ENCODE peak calls at places on chromosomes 5 and 9, in six cellular contexts. I, N, E, W, C and Q are unnamed samples.

GRCh38 chr9:78863531-78863930 is 566.6 kb downstream of the PSAT1 start:
- DNase-seq in N (no peak), E (peak), W (no peak), I (no peak), C (no peak), Q (no peak)

GRCh38 chr9:110538169-110538568 is 41.4 kb downstream of the SVEP1 start:
- DNase-seq in I (peak), E (no peak), W (no peak), C (no peak), N (no peak), Q (no peak)

GRCh38 chr5:167579701-167580045 is 711.8 kb upstream of the WWC1 start:
- DNase-seq in N (no peak), W (no peak), C (no peak), E (no peak), I (no peak), Q (no peak)

GRCh38 chr9:80931163-80931562 is 758.2 kb downstream of the TLE1 start:
- DNase-seq in C (no peak), N (no peak), W (no peak), E (no peak), I (no peak), Q (no peak)

GRCh38 chr9:117121331-117121730 is 293.5 kb downstream of the ASTN2 start:
- DNase-seq in N (no peak), I (no peak), E (peak), W (no peak), C (no peak), Q (no peak)

GRCh38 chr9:17744786-17745185 is 165.9 kb downstream of the SH3GL2 start:
- DNase-seq in N (no peak), W (no peak), I (no peak), C (no peak), E (no peak), Q (no peak)

GRCh38 chr9:6818292-6818922 is 60.6 kb downstream of the KDM4C start:
- DNase-seq in E (no peak), W (no peak), N (no peak), C (no peak), I (no peak), Q (no peak)

GRCh38 chr5:131587541-131587940 is 47.5 kb downstream of the RAPGEF6 start:
- DNase-seq in E (no peak), W (no peak), I (no peak), N (no peak), C (no peak), Q (no peak)

GRCh38 chr5:178573216-178573615 is 17.0 kb downstream of the COL23A1 start:
- DNase-seq in E (no peak), N (no peak), I (no peak), W (no peak), C (no peak), Q (no peak)

GRCh38 chr5:171535162-171535561 is 115.7 kb downstream of the FGF18 start:
- DNase-seq in W (no peak), C (no peak), I (no peak), E (no peak), N (no peak), Q (no peak)

GRCh38 chr5:95390812-95391492 is at the start of gene FAM81B:
- DNase-seq in W (no peak), I (no peak), E (no peak), C (no peak), N (no peak), Q (no peak)

GRCh38 chr5:1817261-1818043 is 16.2 kb downstream of the NDUFS6 start:
- DNase-seq in E (no peak), C (no peak), W (no peak), N (no peak), I (no peak), Q (no peak)

GRCh38 chr5:6583049-6583880 is 49.6 kb downstream of the NSUN2 start:
- DNase-seq in I (no peak), E (no peak), N (no peak), C (no peak), W (no peak), Q (no peak)

GRCh38 chr9:95171596-95171995 is 145.9 kb downstream of the FANCC start:
- DNase-seq in W (no peak), N (no peak), I (no peak), C (no peak), E (no peak), Q (no peak)

GRCh38 chr5:141260458-141261237 is 15.5 kb downstream of the PCDHB15 start:
- DNase-seq in I (no peak), N (no peak), E (peak), W (no peak), C (no peak), Q (no peak)

GRCh38 chr5:150286820-150287219 is 2.8 kb downstream of the CAMK2A start:
- DNase-seq in E (no peak), I (no peak), W (no peak), N (no peak), C (no peak), Q (no peak)

GRCh38 chr9:114023961-114024360 is 54.1 kb downstream of the AMBP start:
- DNase-seq in W (no peak), N (no peak), E (no peak), I (no peak), C (no peak), Q (no peak)

GRCh38 chr9:125323615-125324014 is 62.0 kb downstream of the GAPVD1 start:
- DNase-seq in C (no peak), W (no peak), I (no peak), E (no peak), N (no peak), Q (no peak)

GRCh38 chr9:14687042-14687719 is 6.1 kb downstream of the ZDHHC21 start:
- DNase-seq in I (no peak), E (no peak), C (no peak), N (no peak), W (no peak), Q (no peak)

GRCh38 chr9:133742849-133743444 is 4.8 kb upstream of the SARDH start:
- DNase-seq in I (peak), C (no peak), N (peak), E (peak), W (peak), Q (peak)

GRCh38 chr9:126581893-126582292 is 31.8 kb upstream of the LMX1B start:
- DNase-seq in I (no peak), W (no peak), N (no peak), E (no peak), C (no peak), Q (no peak)

GRCh38 chr5:43515678-43516048 is 715 bp upstream of the C5orf34 start:
- DNase-seq in W (no peak), I (no peak), N (no peak), C (no peak), E (no peak), Q (no peak)

GRCh38 chr5:135075621-135076585 is 41.9 kb upstream of the PITX1 start:
- DNase-seq in N (no peak), I (no peak), C (no peak), W (no peak), E (no peak), Q (no peak)

GRCh38 chr5:120231563-120231962 is 232.5 kb upstream of the PRR16 start:
- DNase-seq in N (no peak), C (no peak), E (no peak), I (no peak), W (no peak), Q (no peak)

GRCh38 chr5:147902606-147903115 is 3.7 kb downstream of the C5orf46 start:
- DNase-seq in C (no peak), N (no peak), W (no peak), E (no peak), I (no peak), Q (no peak)

GRCh38 chr9:114124138-114124537 is 25.0 kb upstream of the KIF12 start:
- DNase-seq in E (no peak), N (no peak), C (no peak), W (no peak), I (no peak), Q (no peak)

GRCh38 chr5:154444559-154445421 is 1.0 kb upstream of the SAP30L start:
- DNase-seq in E (no peak), C (no peak), I (no peak), W (peak), N (no peak), Q (peak)

GRCh38 chr5:169291877-169292276 is 9.1 kb downstream of the SLIT3 start:
- DNase-seq in E (no peak), W (no peak), C (no peak), I (no peak), N (no peak), Q (peak)

GRCh38 chr9:119322137-119322695 is 47.0 kb downstream of the BRINP1 start:
- DNase-seq in N (no peak), E (no peak), I (no peak), C (no peak), W (no peak), Q (no peak)

GRCh38 chr9:5455181-5455580 is 4.8 kb downstream of the CD274 start:
- DNase-seq in I (peak), C (no peak), N (no peak), W (no peak), E (no peak), Q (no peak)